ENCODE peak calls at places on chromosome 16, in ten cellular contexts. N, V, E, Y, U, G, S, R, K and O are unnamed samples.

GRCh38 chr16:88628512-88628974 is 9.8 kb upstream of the IL17C start:
- DNase-seq in R (peak; percentile 38), Y (no peak), G (no peak), S (no peak), E (no peak), V (no peak), K (no peak), U (no peak), N (no peak), O (no peak)

GRCh38 chr16:49780436-49780835 is 75.5 kb downstream of the ZNF423 start:
- DNase-seq in G (no peak), S (no peak), K (no peak), V (no peak), U (no peak), E (no peak), Y (no peak), R (no peak), N (no peak), O (no peak)

GRCh38 chr16:23316232-23316631 is 14.1 kb downstream of the SCNN1B start:
- DNase-seq in N (no peak), G (no peak), S (no peak), K (no peak), Y (no peak), R (no peak), V (no peak), U (no peak), E (no peak), O (no peak)

GRCh38 chr16:49696414-49697101 is 159.4 kb downstream of the ZNF423 start:
- DNase-seq in R (no peak), K (no peak), V (no peak), G (no peak), Y (no peak), N (no peak), S (no peak), E (no peak), U (no peak), O (no peak)

GRCh38 chr16:52141871-52142270 is 405.1 kb downstream of the TOX3 start:
- DNase-seq in Y (no peak), G (no peak), R (no peak), V (no peak), K (no peak), S (no peak), E (no peak), U (no peak), N (no peak), O (no peak)

GRCh38 chr16:89289428-89290395 is 72.2 kb downstream of the ZNF778 start:
- DNase-seq in U (peak; percentile 65), R (no peak), K (peak; percentile 98), S (peak; percentile 53), Y (peak; percentile 99), G (peak; percentile 72), E (peak; percentile 72), V (peak; percentile 61), N (peak; percentile 77), O (peak; percentile 91)

GRCh38 chr16:23803591-23804123 is 32.1 kb upstream of the PRKCB start:
- DNase-seq in R (no peak), G (peak; percentile 69), U (peak; percentile 84), N (peak; percentile 75), V (peak; percentile 46), Y (peak; percentile 55), S (peak; percentile 65), K (peak; percentile 11), E (peak; percentile 77), O (peak; percentile 82)

GRCh38 chr16:1525871-1526607 is 7.4 kb upstream of the TMEM204 start:
- DNase-seq in G (no peak), Y (no peak), V (no peak), E (no peak), U (no peak), R (no peak), S (no peak), K (no peak), N (no peak), O (no peak)

GRCh38 chr16:24635900-24636610 is 93.4 kb upstream of the TNRC6A start:
- DNase-seq in S (no peak), Y (peak; percentile 84), K (peak; percentile 74), R (peak; percentile 55), V (peak; percentile 66), G (no peak), E (no peak), N (peak; percentile 48), U (no peak), O (no peak)

GRCh38 chr16:11326737-11327276 is 18.5 kb upstream of the RMI2 start:
- DNase-seq in N (no peak), U (peak; percentile 25), E (no peak), Y (no peak), K (no peak), G (no peak), V (no peak), R (no peak), S (no peak), O (no peak)

GRCh38 chr16:31696968-31697743 is 169.5 kb downstream of the AHSP start:
- DNase-seq in N (no peak), K (peak; percentile 58), U (no peak), Y (no peak), S (no peak), G (no peak), V (peak; percentile 38), E (no peak), R (peak; percentile 69), O (no peak)

GRCh38 chr16:88649924-88650748 is 717 bp downstream of the CYBA start:
- DNase-seq in V (no peak), N (no peak), R (no peak), E (peak; percentile 49), G (no peak), U (peak; percentile 60), K (peak; percentile 71), Y (no peak), S (peak; percentile 50), O (peak; percentile 64)

GRCh38 chr16:4049031-4049430 is 67.2 kb downstream of the ADCY9 start:
- DNase-seq in V (no peak), K (no peak), S (no peak), E (no peak), R (no peak), Y (no peak), G (no peak), U (no peak), N (no peak), O (no peak)

GRCh38 chr16:31268033-31268365 is 8.2 kb downstream of the ITGAM start:
- DNase-seq in G (no peak), K (no peak), Y (no peak), S (no peak), E (no peak), U (no peak), R (no peak), V (no peak), N (no peak), O (no peak)

GRCh38 chr16:68255712-68256111 is 8.6 kb upstream of the SLC7A6 start:
- DNase-seq in S (no peak), R (no peak), N (no peak), Y (no peak), E (no peak), U (no peak), G (no peak), V (no peak), K (no peak), O (no peak)

GRCh38 chr16:89308391-89309333 is 91.2 kb downstream of the ZNF778 start:
- DNase-seq in N (no peak), V (no peak), E (peak; percentile 70), Y (no peak), G (peak; percentile 44), U (no peak), K (no peak), S (no peak), R (no peak), O (no peak)